ENCODE peak calls at places on chromosomes 16 and 17, in five cellular contexts. Z is ACHN; W is suprapubic skin; G is CD8-positive, alpha-beta T cell; T is stimulated activated CD4-positive, alpha-beta T cell treated with anti-CD3 and anti-CD28 coated beads, Interleukin-15, amount 100 ng/mL, for 1 hour. M is an unnamed sample.

GRCh38 chr16:85421338-85422123 is 191.6 kb upstream of the GSE1 start:
- DNase-seq in Z (no peak), W (no peak), G (no peak), T (no peak), M (no peak)

GRCh38 chr17:1518410-1518809 is 2.0 kb upstream of the INPP5K start:
- DNase-seq in Z (no peak), W (no peak), G (no peak), T (no peak), M (no peak)

GRCh38 chr17:40530988-40531971 is 29.9 kb upstream of the TNS4 start:
- DNase-seq in Z (no peak), W (peak; percentile 69), G (peak; percentile 89), T (peak; percentile 81), M (no peak)

GRCh38 chr16:86714166-86714565 is 135.8 kb downstream of the FOXL1 start:
- DNase-seq in Z (peak; percentile 26), W (no peak), G (no peak), T (no peak), M (no peak)

GRCh38 chr17:27982688-27983087 is 59.8 kb upstream of the NLK start:
- DNase-seq in Z (no peak), W (no peak), G (no peak), T (no peak), M (no peak)

GRCh38 chr16:24731722-24732419 is 2.4 kb downstream of the TNRC6A start:
- DNase-seq in Z (no peak), W (no peak), G (no peak), T (no peak), M (no peak)

GRCh38 chr16:505479-506245 is 21.9 kb upstream of the CAPN15 start:
- DNase-seq in Z (no peak), W (no peak), G (no peak), T (no peak), M (no peak)

GRCh38 chr17:2250140-2251095 is 53.2 kb downstream of the SMG6 start:
- DNase-seq in Z (no peak), W (no peak), G (peak; percentile 82), T (no peak), M (no peak)

GRCh38 chr17:77235370-77236080 is 94.8 kb downstream of the SEC14L1 start:
- DNase-seq in Z (no peak), W (no peak), G (no peak), T (no peak), M (no peak)

GRCh38 chr16:84052071-84052622 is 9.6 kb upstream of the SLC38A8 start:
- DNase-seq in Z (no peak), W (peak; percentile 40), G (no peak), T (no peak), M (no peak)

GRCh38 chr16:16183562-16183961 is 39.7 kb downstream of the ABCC6 start:
- DNase-seq in Z (peak; percentile 21), W (no peak), G (no peak), T (no peak), M (no peak)